ENCODE peak calls at places on chromosome 1, in six cellular contexts. J is Peyer's patch; G is CD4-positive, CD25-positive, alpha-beta regulatory T cell; R is RWPE1; N is OCI-LY7; F is HCT116. W is an unnamed sample.

GRCh38 chr1:65687435-65688214 is 105.1 kb upstream of the PDE4B start:
- DNase-seq in G (peak), N (peak), F (peak), J (peak), R (peak), W (peak)

GRCh38 chr1:156492013-156492590 is 8.5 kb downstream of the MEF2D start:
- DNase-seq in N (peak), F (no peak), R (no peak), G (no peak), J (no peak), W (no peak)

GRCh38 chr1:22831729-22832413 is 121.2 kb downstream of the EPHB2 start:
- DNase-seq in R (peak), J (peak), F (peak), N (no peak), G (no peak), W (peak)

GRCh38 chr1:42886800-42887199 is 40.4 kb downstream of the ZNF691 start:
- DNase-seq in G (no peak), N (no peak), J (no peak), R (no peak), F (no peak), W (no peak)

GRCh38 chr1:78839704-78840277 is 166.7 kb downstream of the ADGRL4 start:
- DNase-seq in N (peak), J (no peak), F (peak), G (no peak), R (peak), W (no peak)

GRCh38 chr1:181036107-181036843 is 2.5 kb downstream of the MR1 start:
- DNase-seq in F (no peak), G (no peak), R (no peak), N (no peak), J (no peak), W (no peak)

GRCh38 chr1:26820784-26821269 is 5.7 kb upstream of the ZDHHC18 start:
- DNase-seq in R (no peak), G (peak), J (no peak), N (peak), F (no peak), W (no peak)

GRCh38 chr1:35929730-35930592 is 944 bp upstream of the AGO3 start:
- DNase-seq in G (peak), N (peak), J (peak), F (peak), R (peak), W (no peak)

GRCh38 chr1:183274836-183275235 is 88.8 kb downstream of the LAMC2 start:
- DNase-seq in R (no peak), F (no peak), N (no peak), J (no peak), G (no peak), W (no peak)

GRCh38 chr1:70893381-70893780 is 154.2 kb downstream of the PTGER3 start:
- DNase-seq in R (no peak), J (no peak), F (no peak), N (no peak), G (no peak), W (no peak)

GRCh38 chr1:63640633-63641567 is 47.7 kb downstream of the PGM1 start:
- DNase-seq in J (no peak), R (no peak), G (no peak), F (no peak), N (no peak), W (no peak)

GRCh38 chr1:183070923-183071618 is 47.9 kb downstream of the LAMC1 start:
- DNase-seq in N (peak), R (no peak), J (no peak), G (no peak), F (no peak), W (peak)

GRCh38 chr1:246794261-246795093 is 70.3 kb downstream of the SCCPDH start:
- DNase-seq in N (no peak), J (no peak), G (no peak), F (no peak), R (peak), W (no peak)

DNA sequence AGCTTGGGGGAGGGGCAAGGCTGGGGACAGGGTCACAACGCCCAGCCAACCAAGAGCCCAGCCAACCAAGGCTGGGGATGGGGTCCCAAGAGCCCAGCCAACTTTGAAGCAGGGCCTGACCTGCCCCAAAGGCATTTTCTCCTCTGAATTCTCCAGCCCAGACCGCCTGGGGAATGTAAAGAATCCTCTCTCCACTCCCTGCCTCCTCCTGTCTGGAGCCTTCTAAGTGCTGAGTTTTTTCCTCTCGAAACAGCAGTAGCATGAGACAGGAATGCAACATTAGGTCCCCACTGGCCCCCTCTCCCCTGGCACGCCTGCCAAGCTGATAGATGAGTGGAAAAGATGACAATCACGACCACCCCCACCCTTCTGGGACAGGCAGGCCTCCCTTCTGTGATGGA is 17.0 kb downstream of the C1orf198 start:
- DNase-seq in F (no peak), R (no peak), J (no peak), N (no peak), G (no peak), W (peak)
- H3K27ac ChIP-seq in F (no peak), R (no peak), J (no peak), N (no peak), G (no peak), W (peak)

GRCh38 chr1:30476911-30477459 is 246.4 kb downstream of the MATN1 start:
- DNase-seq in F (no peak), J (no peak), G (no peak), R (no peak), N (no peak), W (peak)
- H3K27ac ChIP-seq in F (no peak), J (no peak), G (no peak), R (no peak), N (no peak), W (no peak)

GRCh38 chr1:54221113-54221834 is 21.3 kb downstream of the MRPL37 start:
- DNase-seq in R (no peak), F (no peak), G (no peak), J (no peak), N (no peak), W (no peak)
- H3K27ac ChIP-seq in R (peak), F (no peak), G (no peak), J (peak), N (no peak), W (no peak)

DNA sequence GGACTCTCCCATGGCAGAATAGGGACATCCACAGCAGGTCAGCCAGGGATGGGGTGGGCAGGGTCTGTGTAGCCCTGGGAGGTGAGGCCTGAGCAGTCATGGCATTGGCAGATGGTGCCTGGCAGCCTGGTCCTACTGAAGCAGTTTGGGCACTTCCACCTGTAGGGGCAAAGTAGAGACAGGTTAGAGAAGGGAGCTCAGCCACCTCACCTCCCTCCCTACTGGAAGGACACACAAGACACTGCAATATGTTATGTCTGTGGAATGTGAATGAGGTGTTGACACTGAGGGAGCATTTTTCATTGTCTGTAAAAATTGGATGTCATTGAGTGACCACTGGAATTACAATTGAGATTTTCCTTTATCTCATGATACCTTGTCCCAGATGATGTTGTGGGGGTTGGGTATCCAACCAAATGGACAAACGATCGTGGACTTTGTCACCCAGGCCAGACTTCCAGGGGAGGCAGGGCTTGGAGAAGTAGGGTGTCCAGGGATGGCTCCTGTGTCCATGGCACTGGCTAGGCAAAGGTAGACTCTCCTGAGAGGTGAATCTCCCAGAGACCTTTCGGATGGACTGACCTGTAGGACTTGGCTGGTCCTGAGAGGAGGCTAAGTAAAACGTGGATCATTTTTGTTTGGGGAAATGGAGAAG is 9.7 kb downstream of the SHISA4 start:
- DNase-seq in J (no peak), F (no peak), G (no peak), R (no peak), N (no peak), W (no peak)
- H3K27ac ChIP-seq in J (peak), F (no peak), G (no peak), R (no peak), N (no peak), W (no peak)

GRCh38 chr1:4046836-4047461 is 146.9 kb upstream of the C1orf174 start:
- DNase-seq in F (no peak), J (no peak), R (no peak), G (no peak), N (peak), W (no peak)

GRCh38 chr1:4045397-4046010 is 145.4 kb upstream of the C1orf174 start:
- DNase-seq in F (no peak), R (no peak), G (no peak), J (no peak), N (peak), W (no peak)

GRCh38 chr1:4047666-4048065 is 147.6 kb upstream of the C1orf174 start:
- DNase-seq in R (no peak), G (no peak), F (no peak), J (no peak), N (no peak), W (no peak)

GRCh38 chr1:4048076-4048475 is 148.0 kb upstream of the C1orf174 start:
- DNase-seq in G (no peak), R (no peak), J (no peak), N (peak), F (no peak), W (no peak)

DNA sequence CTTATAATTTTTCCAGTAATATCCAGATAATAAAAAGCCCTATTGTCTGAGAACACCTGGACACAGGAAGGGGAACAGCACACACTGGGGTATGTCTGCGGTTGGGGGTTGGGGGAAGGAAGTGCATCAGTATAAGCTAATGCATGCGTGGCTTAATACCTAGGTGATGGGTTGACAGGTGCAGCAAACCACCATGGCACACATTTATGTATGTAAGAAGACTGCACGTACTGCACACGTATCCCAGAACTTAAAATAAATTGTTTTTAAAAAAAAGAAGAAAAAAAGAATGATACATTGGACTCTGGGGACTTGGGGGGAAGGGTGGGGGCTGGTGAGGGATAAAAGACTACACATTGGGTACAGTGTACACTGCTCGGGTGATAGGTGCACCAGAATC is 144.9 kb upstream of the C1orf174 start:
- DNase-seq in F (no peak), N (peak), J (no peak), R (no peak), G (no peak), W (no peak)
- H3K27ac ChIP-seq in F (no peak), N (peak), J (no peak), R (no peak), G (no peak), W (no peak)

DNA sequence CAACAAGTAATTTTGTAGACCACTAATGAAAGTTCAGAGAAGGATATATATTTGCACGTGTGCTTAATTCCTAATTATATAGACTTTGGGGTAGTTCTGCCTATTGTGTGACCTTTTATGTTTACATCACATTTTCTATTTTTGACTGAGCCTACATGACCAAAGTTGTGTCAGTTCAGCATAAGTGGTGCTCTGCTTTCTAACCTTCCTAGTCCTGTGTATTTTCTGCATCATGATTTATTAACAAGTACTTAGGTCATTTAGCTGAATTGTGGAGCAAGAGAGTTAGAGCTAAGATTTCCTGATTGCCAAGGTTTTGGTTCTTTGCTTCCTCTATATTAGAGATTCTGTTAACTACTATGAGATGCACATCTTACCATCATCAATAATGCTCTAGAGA is 176.0 kb downstream of the C1orf21 start:
- DNase-seq in R (no peak), J (no peak), N (no peak), F (no peak), G (no peak), W (no peak)
- H3K27ac ChIP-seq in R (no peak), J (peak), N (no peak), F (no peak), G (no peak), W (no peak)